ENCODE peak calls at places on chromosomes 7 and 10, in ten cellular contexts. One of them, this sample, is unnamed.
A peak's percentile ranks its signal among the peaks of the same experiment; 100 is the strongest.

GRCh38 chr7:23016345-23017253 is 2.7 kb upstream of the HYCC1 start:
- DNase-seq in left lung: no peak
- DNase-seq in posterior vena cava: no peak
- DNase-seq in GM19239: no peak
- DNase-seq in NCI-H2107: no peak
- DNase-seq in activated CD4-positive, CD25-positive, alpha-beta regulatory T cell treated with anti-CD3 and anti-CD28 coated beads, Interleukin-2, amount 50 U/mL, for 72 hours: no peak
- DNase-seq in NCI-H1105: no peak
- DNase-seq in effector memory CD4-positive, alpha-beta T cell: no peak
- DNase-seq in heart right ventricle: no peak
- DNase-seq in activated CD4-positive, alpha-beta T cell treated with anti-CD3 and anti-CD28 coated beads, Interleukin-2, amount 50 U/mL, for 24 hours: no peak
- DNase-seq in this sample: no peak

GRCh38 chr10:67668448-67668847 is 27.5 kb downstream of the CTNNA3 start:
- DNase-seq in left lung: no peak
- DNase-seq in posterior vena cava: no peak
- DNase-seq in GM19239: no peak
- DNase-seq in NCI-H2107: no peak
- DNase-seq in activated CD4-positive, CD25-positive, alpha-beta regulatory T cell treated with anti-CD3 and anti-CD28 coated beads, Interleukin-2, amount 50 U/mL, for 72 hours: no peak
- DNase-seq in NCI-H1105: no peak
- DNase-seq in effector memory CD4-positive, alpha-beta T cell: no peak
- DNase-seq in heart right ventricle: no peak
- DNase-seq in activated CD4-positive, alpha-beta T cell treated with anti-CD3 and anti-CD28 coated beads, Interleukin-2, amount 50 U/mL, for 24 hours: no peak
- DNase-seq in this sample: no peak

GRCh38 chr7:159280008-159280407 is 135.3 kb upstream of the VIPR2 start:
- DNase-seq in left lung: no peak
- DNase-seq in posterior vena cava: no peak
- DNase-seq in GM19239: no peak
- DNase-seq in NCI-H2107: no peak
- DNase-seq in activated CD4-positive, CD25-positive, alpha-beta regulatory T cell treated with anti-CD3 and anti-CD28 coated beads, Interleukin-2, amount 50 U/mL, for 72 hours: no peak
- DNase-seq in NCI-H1105: no peak
- DNase-seq in effector memory CD4-positive, alpha-beta T cell: no peak
- DNase-seq in heart right ventricle: no peak
- DNase-seq in activated CD4-positive, alpha-beta T cell treated with anti-CD3 and anti-CD28 coated beads, Interleukin-2, amount 50 U/mL, for 24 hours: no peak
- DNase-seq in this sample: no peak

GRCh38 chr7:21125297-21125696 is 302.6 kb upstream of the SP4 start:
- DNase-seq in left lung: no peak
- DNase-seq in posterior vena cava: no peak
- DNase-seq in GM19239: no peak
- DNase-seq in NCI-H2107: no peak
- DNase-seq in activated CD4-positive, CD25-positive, alpha-beta regulatory T cell treated with anti-CD3 and anti-CD28 coated beads, Interleukin-2, amount 50 U/mL, for 72 hours: no peak
- DNase-seq in NCI-H1105: no peak
- DNase-seq in effector memory CD4-positive, alpha-beta T cell: no peak
- DNase-seq in heart right ventricle: no peak
- DNase-seq in activated CD4-positive, alpha-beta T cell treated with anti-CD3 and anti-CD28 coated beads, Interleukin-2, amount 50 U/mL, for 24 hours: no peak
- DNase-seq in this sample: no peak

GRCh38 chr7:102004229-102004628 is 186.8 kb downstream of the CUX1 start:
- DNase-seq in left lung: no peak
- DNase-seq in posterior vena cava: no peak
- DNase-seq in GM19239: no peak
- DNase-seq in NCI-H2107: no peak
- DNase-seq in activated CD4-positive, CD25-positive, alpha-beta regulatory T cell treated with anti-CD3 and anti-CD28 coated beads, Interleukin-2, amount 50 U/mL, for 72 hours: no peak
- DNase-seq in NCI-H1105: no peak
- DNase-seq in effector memory CD4-positive, alpha-beta T cell: no peak
- DNase-seq in heart right ventricle: no peak
- DNase-seq in activated CD4-positive, alpha-beta T cell treated with anti-CD3 and anti-CD28 coated beads, Interleukin-2, amount 50 U/mL, for 24 hours: no peak
- DNase-seq in this sample: no peak

GRCh38 chr7:139875821-139876241 is 46.8 kb downstream of the TBXAS1 start:
- DNase-seq in left lung: no peak
- DNase-seq in posterior vena cava: peak; percentile 60
- DNase-seq in GM19239: peak; percentile 36
- DNase-seq in NCI-H2107: no peak
- DNase-seq in activated CD4-positive, CD25-positive, alpha-beta regulatory T cell treated with anti-CD3 and anti-CD28 coated beads, Interleukin-2, amount 50 U/mL, for 72 hours: no peak
- DNase-seq in NCI-H1105: no peak
- DNase-seq in effector memory CD4-positive, alpha-beta T cell: no peak
- DNase-seq in heart right ventricle: no peak
- DNase-seq in activated CD4-positive, alpha-beta T cell treated with anti-CD3 and anti-CD28 coated beads, Interleukin-2, amount 50 U/mL, for 24 hours: no peak
- DNase-seq in this sample: no peak

GRCh38 chr7:253491-254336 is 36.3 kb upstream of the FOXL3 start:
- DNase-seq in left lung: peak; percentile 67
- DNase-seq in posterior vena cava: peak; percentile 80
- DNase-seq in GM19239: no peak
- DNase-seq in NCI-H2107: no peak
- DNase-seq in activated CD4-positive, CD25-positive, alpha-beta regulatory T cell treated with anti-CD3 and anti-CD28 coated beads, Interleukin-2, amount 50 U/mL, for 72 hours: no peak
- DNase-seq in NCI-H1105: no peak
- DNase-seq in effector memory CD4-positive, alpha-beta T cell: no peak
- DNase-seq in heart right ventricle: no peak
- DNase-seq in activated CD4-positive, alpha-beta T cell treated with anti-CD3 and anti-CD28 coated beads, Interleukin-2, amount 50 U/mL, for 24 hours: no peak
- DNase-seq in this sample: peak; percentile 51

GRCh38 chr10:114917927-114918672 is 19.9 kb upstream of the TRUB1 start:
- DNase-seq in left lung: no peak
- DNase-seq in posterior vena cava: no peak
- DNase-seq in GM19239: no peak
- DNase-seq in NCI-H2107: no peak
- DNase-seq in activated CD4-positive, CD25-positive, alpha-beta regulatory T cell treated with anti-CD3 and anti-CD28 coated beads, Interleukin-2, amount 50 U/mL, for 72 hours: no peak
- DNase-seq in NCI-H1105: no peak
- DNase-seq in effector memory CD4-positive, alpha-beta T cell: no peak
- DNase-seq in heart right ventricle: no peak
- DNase-seq in activated CD4-positive, alpha-beta T cell treated with anti-CD3 and anti-CD28 coated beads, Interleukin-2, amount 50 U/mL, for 24 hours: no peak
- DNase-seq in this sample: no peak

GRCh38 chr7:2714636-2715035 is 26.6 kb downstream of the AMZ1 start:
- DNase-seq in left lung: no peak
- DNase-seq in posterior vena cava: no peak
- DNase-seq in GM19239: no peak
- DNase-seq in NCI-H2107: no peak
- DNase-seq in activated CD4-positive, CD25-positive, alpha-beta regulatory T cell treated with anti-CD3 and anti-CD28 coated beads, Interleukin-2, amount 50 U/mL, for 72 hours: no peak
- DNase-seq in NCI-H1105: no peak
- DNase-seq in effector memory CD4-positive, alpha-beta T cell: no peak
- DNase-seq in heart right ventricle: no peak
- DNase-seq in activated CD4-positive, alpha-beta T cell treated with anti-CD3 and anti-CD28 coated beads, Interleukin-2, amount 50 U/mL, for 24 hours: no peak
- DNase-seq in this sample: no peak

GRCh38 chr10:121796342-121796741 is 131.5 kb downstream of the ATE1 start:
- DNase-seq in left lung: no peak
- DNase-seq in posterior vena cava: no peak
- DNase-seq in GM19239: no peak
- DNase-seq in NCI-H2107: no peak
- DNase-seq in activated CD4-positive, CD25-positive, alpha-beta regulatory T cell treated with anti-CD3 and anti-CD28 coated beads, Interleukin-2, amount 50 U/mL, for 72 hours: no peak
- DNase-seq in NCI-H1105: no peak
- DNase-seq in effector memory CD4-positive, alpha-beta T cell: no peak
- DNase-seq in heart right ventricle: no peak
- DNase-seq in activated CD4-positive, alpha-beta T cell treated with anti-CD3 and anti-CD28 coated beads, Interleukin-2, amount 50 U/mL, for 24 hours: no peak
- DNase-seq in this sample: no peak

GRCh38 chr10:69303632-69304035 is 25.3 kb downstream of the HK1 start:
- DNase-seq in left lung: no peak
- DNase-seq in posterior vena cava: no peak
- DNase-seq in GM19239: no peak
- DNase-seq in NCI-H2107: no peak
- DNase-seq in activated CD4-positive, CD25-positive, alpha-beta regulatory T cell treated with anti-CD3 and anti-CD28 coated beads, Interleukin-2, amount 50 U/mL, for 72 hours: no peak
- DNase-seq in NCI-H1105: no peak
- DNase-seq in effector memory CD4-positive, alpha-beta T cell: no peak
- DNase-seq in heart right ventricle: no peak
- DNase-seq in activated CD4-positive, alpha-beta T cell treated with anti-CD3 and anti-CD28 coated beads, Interleukin-2, amount 50 U/mL, for 24 hours: no peak
- DNase-seq in this sample: no peak

GRCh38 chr10:88879754-88880286 is at the start of gene STAMBPL1:
- DNase-seq in left lung: peak; percentile 93
- DNase-seq in posterior vena cava: no peak
- DNase-seq in GM19239: peak; percentile 36
- DNase-seq in NCI-H2107: no peak
- DNase-seq in activated CD4-positive, CD25-positive, alpha-beta regulatory T cell treated with anti-CD3 and anti-CD28 coated beads, Interleukin-2, amount 50 U/mL, for 72 hours: peak; percentile 79
- DNase-seq in NCI-H1105: peak; percentile 33
- DNase-seq in effector memory CD4-positive, alpha-beta T cell: peak; percentile 61
- DNase-seq in heart right ventricle: no peak
- DNase-seq in activated CD4-positive, alpha-beta T cell treated with anti-CD3 and anti-CD28 coated beads, Interleukin-2, amount 50 U/mL, for 24 hours: no peak
- DNase-seq in this sample: peak; percentile 62

GRCh38 chr10:127195041-127195506 is 1.3 kb downstream of the INSYN2A start:
- DNase-seq in left lung: no peak
- DNase-seq in posterior vena cava: no peak
- DNase-seq in GM19239: no peak
- DNase-seq in NCI-H2107: no peak
- DNase-seq in activated CD4-positive, CD25-positive, alpha-beta regulatory T cell treated with anti-CD3 and anti-CD28 coated beads, Interleukin-2, amount 50 U/mL, for 72 hours: no peak
- DNase-seq in NCI-H1105: no peak
- DNase-seq in effector memory CD4-positive, alpha-beta T cell: no peak
- DNase-seq in heart right ventricle: no peak
- DNase-seq in activated CD4-positive, alpha-beta T cell treated with anti-CD3 and anti-CD28 coated beads, Interleukin-2, amount 50 U/mL, for 24 hours: no peak
- DNase-seq in this sample: no peak

GRCh38 chr10:133156674-133157579 is 3.1 kb upstream of the KNDC1 start:
- DNase-seq in left lung: peak; percentile 64
- DNase-seq in posterior vena cava: peak; percentile 44
- DNase-seq in GM19239: no peak
- DNase-seq in NCI-H2107: no peak
- DNase-seq in activated CD4-positive, CD25-positive, alpha-beta regulatory T cell treated with anti-CD3 and anti-CD28 coated beads, Interleukin-2, amount 50 U/mL, for 72 hours: no peak
- DNase-seq in NCI-H1105: no peak
- DNase-seq in effector memory CD4-positive, alpha-beta T cell: no peak
- DNase-seq in heart right ventricle: no peak
- DNase-seq in activated CD4-positive, alpha-beta T cell treated with anti-CD3 and anti-CD28 coated beads, Interleukin-2, amount 50 U/mL, for 24 hours: no peak
- DNase-seq in this sample: no peak

GRCh38 chr7:104217620-104218019 is 9.8 kb upstream of the ORC5 start:
- DNase-seq in left lung: no peak
- DNase-seq in posterior vena cava: no peak
- DNase-seq in GM19239: no peak
- DNase-seq in NCI-H2107: no peak
- DNase-seq in activated CD4-positive, CD25-positive, alpha-beta regulatory T cell treated with anti-CD3 and anti-CD28 coated beads, Interleukin-2, amount 50 U/mL, for 72 hours: no peak
- DNase-seq in NCI-H1105: no peak
- DNase-seq in effector memory CD4-positive, alpha-beta T cell: no peak
- DNase-seq in heart right ventricle: no peak
- DNase-seq in activated CD4-positive, alpha-beta T cell treated with anti-CD3 and anti-CD28 coated beads, Interleukin-2, amount 50 U/mL, for 24 hours: no peak
- DNase-seq in this sample: no peak

GRCh38 chr10:17805921-17806577 is 3.1 kb upstream of the MRC1 start:
- DNase-seq in left lung: no peak
- DNase-seq in posterior vena cava: no peak
- DNase-seq in GM19239: no peak
- DNase-seq in NCI-H2107: no peak
- DNase-seq in activated CD4-positive, CD25-positive, alpha-beta regulatory T cell treated with anti-CD3 and anti-CD28 coated beads, Interleukin-2, amount 50 U/mL, for 72 hours: no peak
- DNase-seq in NCI-H1105: no peak
- DNase-seq in effector memory CD4-positive, alpha-beta T cell: no peak
- DNase-seq in heart right ventricle: no peak
- DNase-seq in activated CD4-positive, alpha-beta T cell treated with anti-CD3 and anti-CD28 coated beads, Interleukin-2, amount 50 U/mL, for 24 hours: no peak
- DNase-seq in this sample: no peak

GRCh38 chr10:43437141-43437860 is 390 bp downstream of the ZNF487 start:
- DNase-seq in left lung: no peak
- DNase-seq in posterior vena cava: no peak
- DNase-seq in GM19239: no peak
- DNase-seq in NCI-H2107: no peak
- DNase-seq in activated CD4-positive, CD25-positive, alpha-beta regulatory T cell treated with anti-CD3 and anti-CD28 coated beads, Interleukin-2, amount 50 U/mL, for 72 hours: no peak
- DNase-seq in NCI-H1105: no peak
- DNase-seq in effector memory CD4-positive, alpha-beta T cell: no peak
- DNase-seq in heart right ventricle: no peak
- DNase-seq in activated CD4-positive, alpha-beta T cell treated with anti-CD3 and anti-CD28 coated beads, Interleukin-2, amount 50 U/mL, for 24 hours: no peak
- DNase-seq in this sample: no peak

GRCh38 chr7:140672382-140673062 is at the start of gene ADCK2:
- DNase-seq in left lung: peak; percentile 93
- DNase-seq in posterior vena cava: peak; percentile 86
- DNase-seq in GM19239: peak; percentile 86
- DNase-seq in NCI-H2107: no peak
- DNase-seq in activated CD4-positive, CD25-positive, alpha-beta regulatory T cell treated with anti-CD3 and anti-CD28 coated beads, Interleukin-2, amount 50 U/mL, for 72 hours: peak; percentile 70
- DNase-seq in NCI-H1105: peak; percentile 60
- DNase-seq in effector memory CD4-positive, alpha-beta T cell: peak; percentile 47
- DNase-seq in heart right ventricle: peak; percentile 40
- DNase-seq in activated CD4-positive, alpha-beta T cell treated with anti-CD3 and anti-CD28 coated beads, Interleukin-2, amount 50 U/mL, for 24 hours: peak; percentile 33
- DNase-seq in this sample: peak; percentile 72

GRCh38 chr10:15515207-15515606 is 144.1 kb upstream of the FAM171A1 start:
- DNase-seq in left lung: no peak
- DNase-seq in posterior vena cava: no peak
- DNase-seq in GM19239: no peak
- DNase-seq in NCI-H2107: no peak
- DNase-seq in activated CD4-positive, CD25-positive, alpha-beta regulatory T cell treated with anti-CD3 and anti-CD28 coated beads, Interleukin-2, amount 50 U/mL, for 72 hours: no peak
- DNase-seq in NCI-H1105: no peak
- DNase-seq in effector memory CD4-positive, alpha-beta T cell: no peak
- DNase-seq in heart right ventricle: no peak
- DNase-seq in activated CD4-positive, alpha-beta T cell treated with anti-CD3 and anti-CD28 coated beads, Interleukin-2, amount 50 U/mL, for 24 hours: no peak
- DNase-seq in this sample: no peak

GRCh38 chr7:30914611-30915601 is 3.3 kb downstream of the AQP1 start:
- DNase-seq in left lung: peak; percentile 62
- DNase-seq in posterior vena cava: peak; percentile 91
- DNase-seq in GM19239: no peak
- DNase-seq in NCI-H2107: no peak
- DNase-seq in activated CD4-positive, CD25-positive, alpha-beta regulatory T cell treated with anti-CD3 and anti-CD28 coated beads, Interleukin-2, amount 50 U/mL, for 72 hours: no peak
- DNase-seq in NCI-H1105: no peak
- DNase-seq in effector memory CD4-positive, alpha-beta T cell: no peak
- DNase-seq in heart right ventricle: no peak
- DNase-seq in activated CD4-positive, alpha-beta T cell treated with anti-CD3 and anti-CD28 coated beads, Interleukin-2, amount 50 U/mL, for 24 hours: no peak
- DNase-seq in this sample: peak; percentile 63

This sample was measured in heart left ventricle.